ENCODE peak calls at places on chromosome 9, in six cellular contexts. C, X, A, R, Z and W are unnamed samples.

GRCh38 chr9:96025995-96026572 is 150.6 kb downstream of the ERCC6L2 start:
- DNase-seq in C (no peak), X (no peak), A (peak; percentile 88), R (no peak), Z (no peak), W (no peak)

GRCh38 chr9:6417186-6417585 is 4.2 kb downstream of the UHRF2 start:
- DNase-seq in C (no peak), X (no peak), A (no peak), R (no peak), Z (peak; percentile 28), W (no peak)

GRCh38 chr9:130701059-130702022 is 7.8 kb downstream of the EXOSC2 start:
- DNase-seq in C (peak; percentile 79), X (peak; percentile 74), A (no peak), R (no peak), Z (peak; percentile 88), W (peak; percentile 82)

GRCh38 chr9:81814794-81815464 is 113.3 kb upstream of the SPATA31D4 start:
- DNase-seq in C (no peak), X (no peak), A (no peak), R (no peak), Z (no peak), W (no peak)

GRCh38 chr9:76394896-76395244 is 644 bp upstream of the RFK start:
- DNase-seq in C (peak; percentile 38), X (peak; percentile 85), A (no peak), R (no peak), Z (no peak), W (peak; percentile 37)

GRCh38 chr9:20238921-20239320 is 383.4 kb downstream of the MLLT3 start:
- DNase-seq in C (no peak), X (no peak), A (no peak), R (no peak), Z (no peak), W (no peak)

GRCh38 chr9:106443520-106443919 is 419.4 kb upstream of the ZNF462 start:
- DNase-seq in C (no peak), X (no peak), A (no peak), R (no peak), Z (no peak), W (no peak)

GRCh38 chr9:129458663-129459549 is 162.0 kb downstream of the C9orf50 start:
- DNase-seq in C (no peak), X (no peak), A (peak; percentile 89), R (no peak), Z (no peak), W (peak; percentile 86)

GRCh38 chr9:37198034-37198718 is 77.8 kb downstream of the ZCCHC7 start:
- DNase-seq in C (no peak), X (no peak), A (no peak), R (no peak), Z (no peak), W (no peak)

GRCh38 chr9:91302831-91303230 is 58.9 kb downstream of the AUH start:
- DNase-seq in C (no peak), X (peak; percentile 55), A (no peak), R (no peak), Z (peak; percentile 93), W (no peak)

GRCh38 chr9:122179054-122179689 is 19.5 kb downstream of the MORN5 start:
- DNase-seq in C (no peak), X (no peak), A (no peak), R (no peak), Z (no peak), W (no peak)

GRCh38 chr9:100322954-100323536 is 29.7 kb downstream of the TEX10 start:
- DNase-seq in C (peak; percentile 50), X (peak; percentile 52), A (no peak), R (no peak), Z (peak; percentile 51), W (peak; percentile 38)

GRCh38 chr9:129575818-129576217 is 45.1 kb downstream of the C9orf50 start:
- DNase-seq in C (no peak), X (peak; percentile 31), A (no peak), R (no peak), Z (peak; percentile 35), W (no peak)

GRCh38 chr9:75499812-75500211 is 390.7 kb upstream of the PCSK5 start:
- DNase-seq in C (no peak), X (no peak), A (no peak), R (no peak), Z (no peak), W (no peak)

GRCh38 chr9:6444108-6444507 is 31.1 kb downstream of the UHRF2 start:
- DNase-seq in C (no peak), X (no peak), A (no peak), R (no peak), Z (no peak), W (no peak)

GRCh38 chr9:133876836-133877235 is 115.3 kb downstream of the VAV2 start:
- DNase-seq in C (no peak), X (no peak), A (no peak), R (no peak), Z (no peak), W (no peak)

DNA sequence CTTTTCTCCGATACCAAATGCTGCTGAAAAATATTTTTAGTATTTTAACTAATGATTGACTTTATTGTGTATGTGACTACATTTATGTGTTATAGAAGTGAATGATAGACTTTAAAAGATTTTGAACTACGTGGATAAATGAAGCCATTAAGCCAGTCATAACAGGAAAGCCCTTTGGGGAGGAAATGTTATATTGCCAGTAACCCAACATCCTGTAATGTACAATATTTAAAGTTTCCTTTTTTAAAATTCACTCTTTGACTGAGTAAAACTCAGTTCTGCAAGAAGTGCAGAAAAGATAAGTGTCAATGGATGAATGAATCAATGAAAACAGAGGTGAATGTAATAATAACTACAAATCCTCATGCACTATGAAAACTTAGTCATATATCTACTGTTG is 102.6 kb upstream of the TLE4 start:
- DNase-seq in C (no peak), X (no peak), A (no peak), R (no peak), Z (no peak), W (no peak)
- TF ChIP-seq CTCF in C (no peak), X (no peak), A (no peak), R (no peak), Z (no peak), W (no peak)

DNA sequence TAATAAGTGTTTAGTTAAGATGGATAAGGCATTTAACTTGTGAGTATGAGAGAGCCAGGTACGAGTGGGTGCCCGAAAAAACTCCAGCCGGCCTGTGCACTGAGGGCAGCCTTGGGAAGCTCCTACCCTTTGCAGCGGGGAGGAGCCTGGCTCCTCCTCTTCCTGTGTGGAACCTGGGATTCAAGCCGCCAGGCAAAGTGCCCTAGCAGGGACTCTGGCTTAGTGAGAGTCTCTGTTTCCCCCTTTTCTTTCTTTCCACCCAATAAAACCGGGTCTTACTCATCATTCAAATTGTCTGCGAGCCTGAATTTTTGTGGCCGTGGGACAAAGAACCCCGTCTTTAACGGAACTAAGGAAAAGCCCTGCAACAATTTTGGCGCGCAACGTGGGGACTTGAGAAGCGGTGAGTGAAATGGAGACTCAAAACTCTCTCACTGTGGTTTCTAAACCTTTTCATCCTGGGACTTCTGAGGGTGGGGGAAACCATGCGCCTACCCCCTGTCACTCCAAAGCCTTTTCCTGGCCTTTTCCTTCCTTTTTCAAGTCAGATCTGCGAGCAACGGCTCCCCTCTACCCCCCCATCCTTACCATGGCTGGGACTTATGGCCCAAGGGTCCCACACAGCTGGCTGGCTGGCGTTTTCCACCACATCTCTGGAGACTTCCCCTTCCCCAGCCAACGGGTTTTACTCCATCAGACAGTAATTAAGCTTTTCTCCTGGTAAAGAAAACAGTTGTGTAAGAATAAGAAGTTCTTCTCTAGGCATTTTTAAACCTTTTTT is 535.7 kb upstream of the ACO1 start:
- DNase-seq in C (no peak), X (no peak), A (peak; percentile 5), R (no peak), Z (no peak), W (no peak)
- TF ChIP-seq POLR2A in C (no peak), X (no peak), A (no peak), R (no peak), Z (no peak), W (no peak)

DNA sequence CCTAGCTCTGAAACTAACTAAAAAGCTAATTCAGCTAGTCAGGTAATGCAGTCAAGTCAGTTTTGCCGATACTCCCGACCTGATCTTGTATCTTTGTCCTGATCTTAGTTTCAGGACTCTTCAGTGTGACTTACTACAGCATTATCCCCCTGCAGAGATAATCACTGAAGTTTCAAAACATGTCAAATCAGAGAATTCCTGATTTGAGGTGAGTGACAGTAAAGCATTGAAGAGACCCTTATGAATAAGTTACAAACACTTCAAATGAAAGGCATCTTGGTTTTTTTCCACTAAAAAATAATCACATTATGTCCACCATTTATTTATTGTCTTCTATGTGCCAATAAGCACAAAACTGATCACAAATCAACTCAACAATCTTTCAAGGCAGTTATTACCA is 47.6 kb downstream of the BAAT start:
- DNase-seq in C (no peak), X (no peak), A (no peak), R (no peak), Z (no peak), W (no peak)
- TF ChIP-seq CTCF in C (no peak), X (no peak), A (no peak), R (no peak), Z (no peak), W (no peak)

GRCh38 chr9:79568337-79569084 is 3.3 kb upstream of the TLE4 start:
- DNase-seq in C (no peak), X (peak; percentile 20), A (no peak), R (no peak), Z (no peak), W (no peak)

GRCh38 chr9:79569814-79570448 is 1.8 kb upstream of the TLE4 start:
- DNase-seq in C (no peak), X (no peak), A (no peak), R (no peak), Z (peak; percentile 18), W (no peak)

GRCh38 chr9:79567671-79568098 is 4.1 kb upstream of the TLE4 start:
- DNase-seq in C (no peak), X (peak; percentile 14), A (no peak), R (no peak), Z (no peak), W (no peak)

GRCh38 chr9:79562749-79563386 is 8.9 kb upstream of the TLE4 start:
- DNase-seq in C (no peak), X (no peak), A (no peak), R (no peak), Z (peak; percentile 30), W (no peak)

GRCh38 chr9:79565245-79565644 is 6.5 kb upstream of the TLE4 start:
- DNase-seq in C (no peak), X (no peak), A (no peak), R (no peak), Z (peak; percentile 72), W (no peak)
- TF ChIP-seq POLR2A in C (no peak), X (no peak), A (no peak), R (no peak), Z (no peak), W (no peak)

GRCh38 chr9:114416290-114416689 is 28.5 kb upstream of the AKNA start:
- DNase-seq in C (no peak), X (no peak), A (no peak), R (no peak), Z (no peak), W (no peak)

GRCh38 chr9:114413909-114414308 is 26.1 kb upstream of the AKNA start:
- DNase-seq in C (no peak), X (no peak), A (no peak), R (no peak), Z (peak; percentile 88), W (no peak)

GRCh38 chr9:114418053-114418452 is 30.3 kb upstream of the AKNA start:
- DNase-seq in C (no peak), X (no peak), A (no peak), R (no peak), Z (no peak), W (no peak)

GRCh38 chr9:114419796-114420195 is 32.0 kb upstream of the AKNA start:
- DNase-seq in C (no peak), X (no peak), A (no peak), R (no peak), Z (no peak), W (no peak)

GRCh38 chr9:114417511-114417910 is 29.7 kb upstream of the AKNA start:
- DNase-seq in C (no peak), X (no peak), A (no peak), R (no peak), Z (peak; percentile 77), W (no peak)
- TF ChIP-seq CTCF in C (no peak), X (no peak), A (no peak), R (no peak), Z (peak; percentile 47), W (no peak)